ENCODE peak calls at places on chromosomes 3 and 15, in seven cellular contexts. X, I, Z, W, F, N and D are unnamed samples.

GRCh38 chr15:73784299-73784698 is 31.1 kb upstream of the INSYN1 start:
- DNase-seq in F (no peak), Z (no peak), W (no peak), N (no peak), X (no peak), I (no peak), D (no peak)

GRCh38 chr3:14957163-14957562 is 9.8 kb downstream of the NR2C2 start:
- DNase-seq in W (no peak), I (no peak), N (no peak), X (no peak), Z (no peak), F (no peak), D (no peak)

GRCh38 chr3:69260216-69260787 is 125.6 kb downstream of the FRMD4B start:
- DNase-seq in N (no peak), I (no peak), X (no peak), F (no peak), Z (no peak), W (no peak), D (no peak)

GRCh38 chr3:172138792-172139507 is 99.6 kb downstream of the FNDC3B start:
- DNase-seq in N (no peak), Z (no peak), F (no peak), W (peak; percentile 59), X (no peak), I (no peak), D (no peak)

GRCh38 chr3:109804697-109805096 is 467.4 kb upstream of the DPPA4 start:
- DNase-seq in Z (no peak), N (peak; percentile 22), I (no peak), X (no peak), W (no peak), F (no peak), D (no peak)

GRCh38 chr3:56157693-56158092 is 310.6 kb downstream of the ERC2 start:
- DNase-seq in F (no peak), N (no peak), W (peak; percentile 51), X (peak; percentile 59), Z (no peak), I (no peak), D (no peak)

GRCh38 chr15:57923311-57923710 is 142.2 kb downstream of the ALDH1A2 start:
- DNase-seq in F (no peak), X (peak; percentile 15), I (no peak), Z (no peak), N (no peak), W (no peak), D (no peak)

GRCh38 chr15:66698318-66698961 is 3.6 kb upstream of the SMAD6 start:
- DNase-seq in I (peak; percentile 53), W (peak; percentile 53), X (peak; percentile 62), N (no peak), F (no peak), Z (peak; percentile 93), D (no peak)

GRCh38 chr3:48623851-48624547 is 2.4 kb upstream of the TMEM89 start:
- DNase-seq in W (no peak), F (no peak), N (no peak), I (peak; percentile 48), X (no peak), Z (no peak), D (peak; percentile 60)

GRCh38 chr15:40055576-40056293 is 16.8 kb upstream of the SRP14 start:
- DNase-seq in W (no peak), X (no peak), Z (no peak), F (no peak), N (no peak), I (peak; percentile 66), D (peak; percentile 72)

GRCh38 chr3:188827593-188827992 is 344.2 kb upstream of the TPRG1 start:
- DNase-seq in W (peak; percentile 50), Z (no peak), N (no peak), I (no peak), F (no peak), X (peak; percentile 17), D (no peak)

GRCh38 chr3:188827078-188827477 is 344.7 kb upstream of the TPRG1 start:
- DNase-seq in W (no peak), F (no peak), N (no peak), X (no peak), Z (no peak), I (no peak), D (no peak)

GRCh38 chr3:188829577-188829976 is 342.2 kb upstream of the TPRG1 start:
- DNase-seq in I (no peak), X (no peak), F (no peak), Z (no peak), W (no peak), N (no peak), D (no peak)

GRCh38 chr3:188824596-188824995 is 347.2 kb upstream of the TPRG1 start:
- DNase-seq in W (no peak), I (no peak), F (no peak), Z (no peak), X (no peak), N (no peak), D (no peak)

GRCh38 chr3:188826574-188826973 is 345.2 kb upstream of the TPRG1 start:
- DNase-seq in X (no peak), I (no peak), F (no peak), N (no peak), W (no peak), Z (no peak), D (no peak)
- H3K4me3 ChIP-seq in X (no peak overlapping the region), I (no peak overlapping the region), F (no peak overlapping the region), N (no peak overlapping the region), W (no peak overlapping the region), Z (no peak overlapping the region), D (no peak overlapping the region)

GRCh38 chr3:99869621-99870020 is 52.0 kb downstream of the CMSS1 start:
- DNase-seq in I (no peak), X (peak; percentile 67), N (no peak), W (no peak), Z (no peak), F (no peak), D (no peak)

GRCh38 chr3:99872633-99873254 is 55.1 kb downstream of the CMSS1 start:
- DNase-seq in F (peak; percentile 29), N (no peak), I (no peak), X (peak; percentile 23), Z (no peak), W (peak; percentile 45), D (no peak)

GRCh38 chr3:99868438-99868723 is 50.7 kb downstream of the CMSS1 start:
- DNase-seq in I (peak; percentile 10), X (peak; percentile 46), Z (no peak), W (peak; percentile 54), N (no peak), F (no peak), D (peak; percentile 19)

GRCh38 chr3:99871231-99871898 is 53.7 kb downstream of the CMSS1 start:
- DNase-seq in I (no peak), N (no peak), Z (no peak), F (no peak), W (peak; percentile 69), X (no peak), D (no peak)

DNA sequence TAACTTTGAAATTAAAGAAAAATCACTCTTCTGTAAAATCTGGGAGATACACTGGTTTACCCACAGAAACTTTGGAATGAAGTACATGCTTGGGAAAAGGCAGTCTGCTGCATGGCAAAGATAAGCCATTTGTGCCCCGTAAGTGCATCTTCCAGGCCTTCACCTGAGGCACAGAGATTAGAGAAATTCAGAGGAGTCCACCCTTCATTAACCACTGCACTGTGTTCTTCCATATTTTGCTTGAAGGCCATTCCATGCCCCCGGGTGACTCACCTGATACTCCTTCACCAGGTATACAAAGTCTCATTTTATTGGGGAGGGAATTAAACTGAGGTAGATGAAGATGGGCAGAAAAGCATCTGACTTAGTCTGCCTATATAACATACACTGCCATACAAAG is 53.0 kb downstream of the CMSS1 start:
- DNase-seq in Z (no peak), I (no peak), W (no peak), F (no peak), N (no peak), X (no peak), D (no peak)
- H3K4me3 ChIP-seq in Z (no peak overlapping the region), I (no peak overlapping the region), W (no peak overlapping the region), F (no peak overlapping the region), N (no peak overlapping the region), X (no peak overlapping the region), D (no peak overlapping the region)

GRCh38 chr3:195397524-195397923 is 45.3 kb downstream of the ACAP2 start:
- DNase-seq in Z (no peak), W (no peak), I (no peak), N (no peak), F (no peak), X (no peak), D (no peak)
- H3K4me3 ChIP-seq in Z (no peak overlapping the region), W (no peak overlapping the region), I (no peak overlapping the region), N (no peak overlapping the region), F (no peak overlapping the region), X (no peak overlapping the region), D (no peak overlapping the region)

GRCh38 chr3:33442190-33442589 is 2.0 kb upstream of the UBP1 start:
- DNase-seq in I (no peak), Z (no peak), N (no peak), W (no peak), X (no peak), F (no peak), D (no peak)

GRCh38 chr3:33453331-33453761 is 13.1 kb upstream of the UBP1 start:
- DNase-seq in F (no peak), N (no peak), Z (no peak), X (no peak), W (no peak), I (no peak), D (no peak)

DNA sequence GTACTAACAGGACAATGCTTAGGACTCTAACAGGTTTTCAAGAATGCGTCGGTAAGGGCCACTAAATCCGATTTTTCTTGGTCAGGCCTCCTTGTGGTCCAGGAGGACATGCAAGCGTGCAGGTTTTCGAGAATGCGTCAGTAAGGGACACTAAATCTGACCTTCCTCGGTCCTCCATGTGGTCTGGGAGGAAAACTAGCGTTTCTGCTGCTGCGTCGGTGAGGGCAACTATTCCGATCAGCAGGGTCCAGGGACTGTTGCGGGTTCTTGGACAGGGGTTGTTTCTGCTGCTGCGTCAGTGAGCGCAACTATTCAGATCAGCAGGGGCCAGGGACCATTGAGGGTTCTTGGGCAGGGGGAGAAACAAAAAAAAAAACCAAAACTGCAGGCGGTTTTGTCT is 7.8 kb upstream of the UBP1 start:
- DNase-seq in N (no peak), F (no peak), Z (no peak), I (no peak), X (no peak), W (no peak), D (no peak)
- H3K4me3 ChIP-seq in N (no peak overlapping the region), F (no peak overlapping the region), Z (no peak overlapping the region), I (no peak overlapping the region), X (no peak overlapping the region), W (no peak overlapping the region), D (no peak overlapping the region)

DNA sequence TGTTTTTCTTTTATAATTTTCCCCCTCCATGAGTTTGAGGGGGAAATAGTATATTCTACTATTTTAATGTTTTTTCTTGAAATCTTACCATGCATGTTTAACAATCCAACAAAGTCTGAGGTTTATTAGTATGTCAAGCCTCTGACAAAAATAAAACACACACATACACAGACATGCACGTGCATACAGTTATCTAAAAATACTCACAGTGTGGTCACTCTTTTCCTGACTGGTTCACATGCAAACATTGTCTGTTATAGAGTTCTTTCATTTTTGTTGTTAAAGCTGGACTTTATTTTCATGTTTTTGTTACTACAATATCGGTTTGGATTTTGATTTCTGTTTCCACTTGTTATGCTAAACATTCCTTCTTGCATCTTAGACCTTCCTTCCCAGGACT is 236.6 kb downstream of the MFSD1 start:
- DNase-seq in I (no peak), Z (no peak), W (no peak), X (no peak), N (no peak), F (no peak), D (no peak)
- H3K4me3 ChIP-seq in I (no peak overlapping the region), Z (no peak overlapping the region), W (no peak overlapping the region), X (no peak overlapping the region), N (no peak overlapping the region), F (no peak overlapping the region), D (no peak overlapping the region)